ENCODE peak calls at places on chromosomes 3 and 15, in seven cellular contexts. One of them, this sample, is unnamed. For H3K4me1, the result is how much of the 10 kb centered on the place peaks cover.

GRCh38 chr15:74573987-74574386 is 33.0 kb downstream of the ARID3B start:
- DNase-seq in A549: no peak
- DNase-seq in GM23248: peak
- DNase-seq in stomach: no peak
- DNase-seq in H1: no peak
- DNase-seq in uterus: no peak
- DNase-seq in right atrium auricular region: no peak
- DNase-seq in this sample: no peak

GRCh38 chr3:182212479-182213076 is 500.9 kb downstream of the SOX2 start:
- DNase-seq in A549: peak
- DNase-seq in GM23248: peak
- DNase-seq in stomach: peak
- DNase-seq in H1: peak
- DNase-seq in uterus: peak
- DNase-seq in right atrium auricular region: no peak
- DNase-seq in this sample: no peak

GRCh38 chr3:171218069-171218468 is 191.5 kb upstream of the SLC2A2 start:
- DNase-seq in A549: no peak
- DNase-seq in GM23248: no peak
- DNase-seq in stomach: no peak
- DNase-seq in H1: no peak
- DNase-seq in uterus: no peak
- DNase-seq in right atrium auricular region: no peak
- DNase-seq in this sample: no peak

GRCh38 chr3:29370021-29370420 is 89.2 kb downstream of the RBMS3 start:
- DNase-seq in A549: no peak
- DNase-seq in GM23248: no peak
- DNase-seq in stomach: no peak
- DNase-seq in H1: no peak
- DNase-seq in uterus: no peak
- DNase-seq in right atrium auricular region: no peak
- DNase-seq in this sample: no peak

GRCh38 chr3:185813691-185814215 is 11.1 kb downstream of the IGF2BP2 start:
- DNase-seq in A549: no peak
- DNase-seq in GM23248: peak
- DNase-seq in stomach: no peak
- DNase-seq in H1: peak
- DNase-seq in uterus: no peak
- DNase-seq in right atrium auricular region: no peak
- DNase-seq in this sample: no peak

GRCh38 chr3:32837789-32838188 is 20.0 kb downstream of the TRIM71 start:
- DNase-seq in A549: no peak
- DNase-seq in GM23248: no peak
- DNase-seq in stomach: no peak
- DNase-seq in H1: no peak
- DNase-seq in uterus: no peak
- DNase-seq in right atrium auricular region: no peak
- DNase-seq in this sample: no peak

GRCh38 chr3:172673210-172673679 is 37.6 kb downstream of the NCEH1 start:
- DNase-seq in A549: peak
- DNase-seq in GM23248: peak
- DNase-seq in stomach: peak
- DNase-seq in H1: no peak
- DNase-seq in uterus: peak
- DNase-seq in right atrium auricular region: no peak
- DNase-seq in this sample: peak

GRCh38 chr3:60542981-60543380 is 708.3 kb downstream of the FHIT start:
- DNase-seq in A549: no peak
- DNase-seq in GM23248: no peak
- DNase-seq in stomach: no peak
- DNase-seq in H1: no peak
- DNase-seq in uterus: no peak
- DNase-seq in right atrium auricular region: no peak
- DNase-seq in this sample: no peak

GRCh38 chr3:174874258-174874657 is 15.1 kb downstream of the NAALADL2 start:
- DNase-seq in A549: no peak
- DNase-seq in GM23248: no peak
- DNase-seq in stomach: no peak
- DNase-seq in H1: no peak
- DNase-seq in uterus: no peak
- DNase-seq in right atrium auricular region: no peak
- DNase-seq in this sample: no peak
- H3K4me1 ChIP-seq in A549: under half
- H3K4me1 ChIP-seq in GM23248: under half
- H3K4me1 ChIP-seq in stomach: under half
- H3K4me1 ChIP-seq in H1: under half
- H3K4me1 ChIP-seq in uterus: under half
- H3K4me1 ChIP-seq in right atrium auricular region: under half
- H3K4me1 ChIP-seq in this sample: under half

GRCh38 chr3:196120291-196120951 is 38.5 kb upstream of the TFRC start:
- DNase-seq in A549: no peak
- DNase-seq in GM23248: no peak
- DNase-seq in stomach: no peak
- DNase-seq in H1: no peak
- DNase-seq in uterus: no peak
- DNase-seq in right atrium auricular region: no peak
- DNase-seq in this sample: no peak

GRCh38 chr3:196117809-196118208 is 35.9 kb upstream of the TFRC start:
- DNase-seq in A549: no peak
- DNase-seq in GM23248: no peak
- DNase-seq in stomach: no peak
- DNase-seq in H1: no peak
- DNase-seq in uterus: no peak
- DNase-seq in right atrium auricular region: no peak
- DNase-seq in this sample: no peak

GRCh38 chr3:196122688-196123046 is 40.8 kb upstream of the TFRC start:
- DNase-seq in A549: no peak
- DNase-seq in GM23248: no peak
- DNase-seq in stomach: no peak
- DNase-seq in H1: no peak
- DNase-seq in uterus: no peak
- DNase-seq in right atrium auricular region: no peak
- DNase-seq in this sample: no peak

GRCh38 chr3:196124608-196125007 is 42.7 kb upstream of the TFRC start:
- DNase-seq in A549: no peak
- DNase-seq in GM23248: no peak
- DNase-seq in stomach: no peak
- DNase-seq in H1: no peak
- DNase-seq in uterus: no peak
- DNase-seq in right atrium auricular region: no peak
- DNase-seq in this sample: no peak

GRCh38 chr3:196122021-196122687 is 40.3 kb upstream of the TFRC start:
- DNase-seq in A549: no peak
- DNase-seq in GM23248: no peak
- DNase-seq in stomach: no peak
- DNase-seq in H1: no peak
- DNase-seq in uterus: no peak
- DNase-seq in right atrium auricular region: no peak
- DNase-seq in this sample: no peak
- H3K4me1 ChIP-seq in A549: under half
- H3K4me1 ChIP-seq in GM23248: under half
- H3K4me1 ChIP-seq in stomach: under half
- H3K4me1 ChIP-seq in H1: under half
- H3K4me1 ChIP-seq in uterus: under half
- H3K4me1 ChIP-seq in right atrium auricular region: under half
- H3K4me1 ChIP-seq in this sample: under half

DNA sequence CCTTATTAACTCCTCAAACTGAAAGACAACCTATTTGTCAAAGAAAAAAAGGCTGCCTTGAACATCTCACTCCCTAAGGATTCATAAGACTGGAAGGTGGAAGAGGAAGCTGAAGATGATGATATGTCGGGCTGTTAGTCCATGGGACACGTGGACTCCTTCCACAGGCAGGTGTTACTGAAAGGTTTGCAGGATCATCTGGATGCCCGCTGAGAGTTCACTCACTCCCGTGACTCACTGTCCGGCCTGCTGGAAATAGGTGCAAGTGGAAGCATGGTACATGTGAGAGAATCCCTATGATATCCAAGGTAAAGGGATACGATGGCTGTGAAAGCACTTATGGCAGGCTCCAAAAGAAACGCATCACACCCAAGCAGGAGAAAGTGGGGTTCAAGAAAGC is 33.3 kb upstream of the FBN1 start:
- DNase-seq in A549: no peak
- DNase-seq in GM23248: no peak
- DNase-seq in stomach: no peak
- DNase-seq in H1: no peak
- DNase-seq in uterus: no peak
- DNase-seq in right atrium auricular region: no peak
- DNase-seq in this sample: no peak
- H3K4me1 ChIP-seq in A549: under half
- H3K4me1 ChIP-seq in GM23248: half or more
- H3K4me1 ChIP-seq in stomach: under half
- H3K4me1 ChIP-seq in H1: under half
- H3K4me1 ChIP-seq in uterus: under half
- H3K4me1 ChIP-seq in right atrium auricular region: under half
- H3K4me1 ChIP-seq in this sample: under half

GRCh38 chr3:126913524-126913923 is 69.4 kb upstream of the PLXNA1 start:
- DNase-seq in A549: peak
- DNase-seq in GM23248: no peak
- DNase-seq in stomach: no peak
- DNase-seq in H1: no peak
- DNase-seq in uterus: no peak
- DNase-seq in right atrium auricular region: no peak
- DNase-seq in this sample: no peak
- H3K4me1 ChIP-seq in A549: under half
- H3K4me1 ChIP-seq in GM23248: under half
- H3K4me1 ChIP-seq in stomach: under half
- H3K4me1 ChIP-seq in H1: under half
- H3K4me1 ChIP-seq in uterus: under half
- H3K4me1 ChIP-seq in right atrium auricular region: under half
- H3K4me1 ChIP-seq in this sample: under half

GRCh38 chr3:197784019-197784585 is 7.0 kb upstream of the LRCH3 start:
- DNase-seq in A549: no peak
- DNase-seq in GM23248: no peak
- DNase-seq in stomach: no peak
- DNase-seq in H1: no peak
- DNase-seq in uterus: no peak
- DNase-seq in right atrium auricular region: no peak
- DNase-seq in this sample: no peak

GRCh38 chr3:197787412-197787811 is 3.6 kb upstream of the LRCH3 start:
- DNase-seq in A549: no peak
- DNase-seq in GM23248: no peak
- DNase-seq in stomach: peak
- DNase-seq in H1: no peak
- DNase-seq in uterus: no peak
- DNase-seq in right atrium auricular region: no peak
- DNase-seq in this sample: no peak

DNA sequence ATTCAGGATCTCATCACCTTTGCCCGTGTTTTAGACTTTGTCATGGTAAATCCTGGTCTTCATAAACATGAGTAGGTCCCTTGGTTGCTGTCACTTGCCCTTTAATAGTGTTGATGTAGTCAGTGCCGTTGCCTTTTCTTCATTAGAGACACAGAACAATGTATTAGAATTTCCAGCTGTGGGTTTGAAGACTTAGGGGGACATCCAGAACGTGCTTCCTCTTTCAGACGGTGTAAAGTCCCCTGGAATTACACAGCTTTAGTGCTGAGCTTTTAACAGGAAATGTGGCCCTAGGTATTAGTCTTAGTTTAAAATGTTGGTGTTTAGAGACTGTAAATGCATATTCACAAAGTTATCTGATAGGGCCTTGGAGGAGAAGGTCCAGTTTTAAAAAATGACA is 8.8 kb upstream of the LRCH3 start:
- DNase-seq in A549: no peak
- DNase-seq in GM23248: no peak
- DNase-seq in stomach: no peak
- DNase-seq in H1: no peak
- DNase-seq in uterus: no peak
- DNase-seq in right atrium auricular region: no peak
- DNase-seq in this sample: no peak
- H3K4me1 ChIP-seq in A549: under half
- H3K4me1 ChIP-seq in GM23248: under half
- H3K4me1 ChIP-seq in stomach: under half
- H3K4me1 ChIP-seq in H1: under half
- H3K4me1 ChIP-seq in uterus: under half
- H3K4me1 ChIP-seq in right atrium auricular region: under half
- H3K4me1 ChIP-seq in this sample: under half

DNA sequence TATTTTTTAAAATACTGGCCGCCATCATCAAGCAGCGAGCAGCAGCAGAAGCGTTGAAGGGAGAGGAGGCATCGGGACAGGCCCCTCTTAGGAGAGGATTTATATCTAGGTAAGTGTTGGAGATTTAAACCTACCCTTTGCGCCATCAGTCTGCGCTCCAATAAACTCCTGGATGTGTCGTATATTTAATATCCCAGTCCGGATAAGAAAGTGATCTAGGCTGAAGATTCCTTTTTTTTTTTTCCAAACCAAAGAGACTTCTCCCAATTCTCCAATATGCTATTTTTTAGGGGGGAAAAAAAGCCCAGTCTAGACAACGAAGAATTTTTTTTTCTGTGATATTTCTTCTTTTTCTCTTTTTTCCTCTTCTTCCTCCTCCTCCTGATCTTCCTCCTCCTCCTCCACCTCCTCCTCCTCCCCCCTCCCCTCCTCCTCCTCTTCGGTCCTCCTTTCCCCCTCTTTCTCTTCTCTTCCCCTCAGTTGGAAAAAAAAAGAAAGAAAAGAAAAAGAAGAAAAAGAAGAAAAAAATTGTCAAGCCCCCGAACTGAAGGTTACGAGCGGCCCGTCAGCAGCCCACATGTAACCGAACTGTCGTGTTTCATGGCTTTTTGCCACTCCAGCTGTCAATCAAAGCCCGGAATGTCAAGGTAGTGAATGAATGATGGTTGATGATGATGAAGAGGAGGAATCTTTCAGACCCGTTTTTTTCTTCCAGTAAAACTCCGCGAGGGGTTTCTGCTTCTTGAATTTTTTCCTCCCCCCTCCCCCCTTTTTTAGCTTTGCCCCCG is 834 bp downstream of the MEIS2 start:
- DNase-seq in A549: peak
- DNase-seq in GM23248: peak
- DNase-seq in stomach: no peak
- DNase-seq in H1: no peak
- DNase-seq in uterus: peak
- DNase-seq in right atrium auricular region: no peak
- DNase-seq in this sample: peak
- H3K4me1 ChIP-seq in A549: under half
- H3K4me1 ChIP-seq in GM23248: under half
- H3K4me1 ChIP-seq in stomach: under half
- H3K4me1 ChIP-seq in H1: under half
- H3K4me1 ChIP-seq in uterus: under half
- H3K4me1 ChIP-seq in right atrium auricular region: under half
- H3K4me1 ChIP-seq in this sample: under half